ENCODE peak calls at places on chromosomes 2 and 18, in eight cellular contexts. G is kidney; B is WERI-Rb-1; W is SJSA1; E is aorta; K is neural progenitor cell; R is CD4-positive, alpha-beta T cell; T is pancreas. O is an unnamed sample.

GRCh38 chr2:217585362-217585761 is 417.4 kb downstream of the TNS1 start:
- DNase-seq in G (no peak), B (no peak), W (no peak), E (no peak), K (no peak), R (no peak), T (no peak), O (no peak)

GRCh38 chr2:217573565-217573964 is 429.2 kb downstream of the TNS1 start:
- DNase-seq in G (no peak), B (no peak), W (no peak), E (no peak), K (no peak), R (no peak), T (no peak), O (no peak)

GRCh38 chr2:147366281-147366680 is 478.5 kb upstream of the ACVR2A start:
- DNase-seq in G (no peak), B (no peak), W (no peak), E (no peak), K (no peak), R (no peak), T (no peak), O (no peak)

GRCh38 chr2:79428745-79429144 is 84.1 kb upstream of the CTNNA2 start:
- DNase-seq in G (no peak), B (no peak), W (no peak), E (no peak), K (no peak), R (no peak), T (no peak), O (no peak)

GRCh38 chr2:40285391-40285790 is 166.5 kb downstream of the SLC8A1 start:
- DNase-seq in G (no peak), B (no peak), W (no peak), E (no peak), K (no peak), R (no peak), T (no peak), O (no peak)

GRCh38 chr2:111219285-111219684 is 98.6 kb downstream of the BCL2L11 start:
- DNase-seq in G (no peak), B (no peak), W (no peak), E (no peak), K (peak; percentile 66), R (no peak), T (no peak), O (no peak)

GRCh38 chr2:179580378-179581146 is 280.9 kb downstream of the ZNF385B start:
- DNase-seq in G (no peak), B (no peak), W (no peak), E (no peak), K (no peak), R (no peak), T (no peak), O (no peak)

GRCh38 chr18:58362027-58362575 is 266.8 kb downstream of the ALPK2 start:
- DNase-seq in G (no peak), B (no peak), W (peak; percentile 87), E (no peak), K (no peak), R (no peak), T (no peak), O (no peak)

GRCh38 chr2:11683486-11683885 is 13.5 kb upstream of the NTSR2 start:
- DNase-seq in G (no peak), B (peak; percentile 83), W (no peak), E (no peak), K (peak; percentile 23), R (no peak), T (no peak), O (no peak)

GRCh38 chr2:235510305-235510704 is 16.5 kb downstream of the AGAP1 start:
- DNase-seq in G (no peak), B (no peak), W (no peak), E (peak; percentile 8), K (no peak), R (no peak), T (no peak), O (no peak)

GRCh38 chr2:62409442-62409841 is 96.6 kb downstream of the TMEM17 start:
- DNase-seq in G (no peak), B (no peak), W (no peak), E (no peak), K (no peak), R (no peak), T (no peak), O (peak; percentile 39)

GRCh38 chr2:88136817-88137216 is 9.0 kb upstream of the FABP1 start:
- DNase-seq in G (no peak), B (no peak), W (no peak), E (no peak), K (no peak), R (no peak), T (no peak), O (no peak)

GRCh38 chr18:66395671-66396218 is 208.1 kb downstream of the CDH19 start:
- DNase-seq in G (peak; percentile 60), B (no peak), W (no peak), E (no peak), K (no peak), R (no peak), T (no peak), O (no peak)

GRCh38 chr18:27413495-27414401 is 228.6 kb upstream of the CHST9 start:
- DNase-seq in G (no peak), B (no peak), W (no peak), E (no peak), K (no peak), R (no peak), T (peak; percentile 6), O (peak; percentile 51)

GRCh38 chr2:8984152-8984551 is 19.3 kb downstream of the MBOAT2 start:
- DNase-seq in G (no peak), B (no peak), W (no peak), E (no peak), K (no peak), R (no peak), T (no peak), O (no peak)

DNA sequence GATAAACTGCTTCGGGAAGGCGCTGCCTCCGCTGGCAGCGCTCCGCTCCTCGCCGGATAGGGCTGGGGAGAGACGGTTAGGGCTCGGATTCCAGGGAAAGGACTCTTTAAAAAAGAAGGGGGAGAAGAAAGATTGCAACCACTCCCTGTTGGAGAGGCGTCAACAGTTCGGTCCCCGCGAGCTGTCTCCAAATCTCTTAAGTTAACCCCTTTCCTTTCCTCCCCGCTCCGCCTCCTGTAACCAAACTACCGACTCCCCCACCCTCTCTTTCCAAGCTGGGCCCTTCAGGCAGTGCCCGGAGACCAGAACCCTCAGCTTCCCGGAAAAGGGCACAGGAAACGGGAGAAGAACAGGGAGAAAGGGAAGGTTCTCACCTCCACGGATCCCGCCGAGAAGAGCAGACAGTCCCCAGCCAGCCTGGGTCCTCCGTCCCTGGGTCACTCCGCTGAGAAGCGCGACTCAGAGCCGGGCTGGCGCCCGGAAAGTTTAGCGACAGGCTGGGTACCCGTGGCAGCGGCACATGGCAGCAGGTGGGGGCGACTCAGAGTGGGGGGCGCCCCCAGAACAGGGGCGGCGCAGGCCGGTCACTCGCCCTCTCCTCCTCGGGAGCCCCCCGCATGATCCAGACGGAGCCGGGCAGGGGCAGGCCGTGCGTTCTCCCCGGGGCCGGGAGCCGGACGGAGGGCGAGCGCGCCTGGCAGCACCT is 662 bp downstream of the FZD5 start:
- DNase-seq in G (peak; percentile 90), B (peak; percentile 30), W (peak; percentile 55), E (no peak), K (peak; percentile 61), R (no peak), T (no peak), O (no peak)
- H3K27ac ChIP-seq in G (peak overlapping the region; percentile 89), B (peak overlapping the region; percentile 67), W (no peak overlapping the region), E (no peak overlapping the region), K (peak overlapping the region; percentile 95), R (no peak overlapping the region), T (peak overlapping the region; percentile 83), O (peak overlapping the region; percentile 43)

GRCh38 chr2:127735044-127735443 is 33.7 kb downstream of the SFT2D3 start:
- DNase-seq in G (no peak), B (no peak), W (no peak), E (no peak), K (no peak), R (no peak), T (no peak), O (no peak)
- H3K27ac ChIP-seq in G (no peak overlapping the region), B (no peak overlapping the region), W (no peak overlapping the region), E (no peak overlapping the region), K (peak overlapping the region; percentile 14), R (no peak overlapping the region), T (no peak overlapping the region), O (no peak overlapping the region)

GRCh38 chr2:227154976-227155375 is 9.0 kb downstream of the COL4A4 start:
- DNase-seq in G (no peak), B (no peak), W (no peak), E (no peak), K (no peak), R (no peak), T (no peak), O (no peak)
- H3K27ac ChIP-seq in G (peak overlapping the region; percentile 33), B (no peak overlapping the region), W (no peak overlapping the region), E (no peak overlapping the region), K (no peak overlapping the region), R (no peak overlapping the region), T (no peak overlapping the region), O (no peak overlapping the region)

GRCh38 chr2:28447943-28448737 is 47.7 kb upstream of the PLB1 start:
- DNase-seq in G (no peak), B (no peak), W (no peak), E (no peak), K (no peak), R (no peak), T (no peak), O (no peak)

GRCh38 chr2:28450901-28451565 is 44.8 kb upstream of the PLB1 start:
- DNase-seq in G (no peak), B (no peak), W (no peak), E (no peak), K (no peak), R (no peak), T (no peak), O (no peak)

GRCh38 chr2:28449489-28450395 is 46.1 kb upstream of the PLB1 start:
- DNase-seq in G (no peak), B (no peak), W (peak; percentile 75), E (no peak), K (no peak), R (no peak), T (no peak), O (no peak)

GRCh38 chr2:28448738-28449100 is 47.1 kb upstream of the PLB1 start:
- DNase-seq in G (no peak), B (no peak), W (no peak), E (no peak), K (no peak), R (no peak), T (no peak), O (no peak)

DNA sequence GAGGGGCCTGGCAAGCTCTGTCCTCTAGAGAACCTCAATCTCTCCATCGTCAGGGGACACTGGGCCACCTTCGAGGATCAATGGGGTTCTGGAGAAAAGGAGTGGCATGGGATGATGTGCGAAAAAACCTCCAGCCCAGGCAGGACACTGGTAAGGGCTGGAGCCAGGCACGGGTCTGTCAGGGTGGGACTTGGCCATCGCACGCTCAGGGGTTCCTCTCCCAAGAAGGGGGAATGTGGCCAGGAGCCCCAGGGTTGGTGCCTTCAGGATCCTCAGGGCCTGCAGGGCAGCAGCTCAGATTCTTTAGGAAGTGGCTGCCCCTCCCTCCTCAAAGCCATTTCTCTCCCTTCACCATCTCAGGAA is 46.8 kb upstream of the PLB1 start:
- DNase-seq in G (no peak), B (no peak), W (no peak), E (no peak), K (no peak), R (no peak), T (no peak), O (no peak)
- H3K27ac ChIP-seq in G (no peak overlapping the region), B (no peak overlapping the region), W (peak overlapping the region; percentile 75), E (no peak overlapping the region), K (no peak overlapping the region), R (no peak overlapping the region), T (no peak overlapping the region), O (peak overlapping the region; percentile 80)